ENCODE peak calls at places on chromosomes 7 and 10, in seven cellular contexts. D is hypothalamus, G is astrocyte, O is stromal cell of bone marrow, F is K562, A is RPMI8226, K is Right ventricle myocardium inferior. T is an unnamed sample.

GRCh38 chr7:4694653-4695335 is 12.7 kb downstream of the FOXK1 start:
- DNase-seq in O (peak), D (no peak), F (no peak), A (no peak), G (peak), K (no peak), T (no peak)

GRCh38 chr10:119316729-119317097 is 109.3 kb downstream of the GRK5 start:
- DNase-seq in F (peak), D (no peak), G (peak), K (no peak), A (no peak), O (peak), T (peak)

GRCh38 chr7:100093054-100093453 is 4.3 kb downstream of the COPS6 start:
- DNase-seq in D (no peak), A (no peak), F (no peak), G (no peak), K (no peak), O (no peak), T (no peak)

GRCh38 chr7:18535811-18536413 is 40.4 kb downstream of the HDAC9 start:
- DNase-seq in F (no peak), K (no peak), O (no peak), D (no peak), G (no peak), A (no peak), T (no peak)

GRCh38 chr10:115921795-115922194 is 351.2 kb downstream of the GFRA1 start:
- DNase-seq in A (no peak), K (no peak), D (no peak), G (peak), F (no peak), O (no peak), T (no peak)

GRCh38 chr10:101464082-101464481 is 110.1 kb downstream of the BTRC start:
- DNase-seq in K (no peak), O (no peak), G (no peak), A (no peak), D (no peak), F (no peak), T (no peak)

GRCh38 chr10:47165168-47165710 is 134.8 kb upstream of the GDF10 start:
- DNase-seq in A (no peak), F (no peak), G (no peak), D (no peak), O (no peak), K (no peak), T (no peak)

GRCh38 chr7:109343662-109344061 is 774.0 kb downstream of the DNAJB9 start:
- DNase-seq in A (no peak), K (no peak), D (no peak), F (no peak), O (no peak), G (no peak), T (no peak)

GRCh38 chr7:90994601-90995000 is 269.6 kb upstream of the FZD1 start:
- DNase-seq in A (no peak), D (no peak), O (no peak), G (no peak), K (no peak), F (no peak), T (no peak)

GRCh38 chr10:3802526-3803002 is 17.6 kb upstream of the KLF6 start:
- DNase-seq in D (no peak), O (no peak), K (no peak), A (no peak), G (no peak), F (no peak), T (no peak)

GRCh38 chr7:157615101-157615817 is 278.5 kb downstream of the DNAJB6 start:
- DNase-seq in O (no peak), D (no peak), A (no peak), G (peak), K (no peak), F (no peak), T (no peak)

GRCh38 chr7:129122751-129123516 is 21.6 kb upstream of the TSPAN33 start:
- DNase-seq in F (no peak), G (peak), O (no peak), D (no peak), A (peak), K (no peak), T (no peak)

GRCh38 chr7:128881458-128882125 is 18.9 kb downstream of the ATP6V1F start:
- DNase-seq in O (no peak), A (no peak), G (no peak), F (no peak), K (peak), D (no peak), T (no peak)

GRCh38 chr10:125159932-125160855 is at the start of gene CTBP2:
- DNase-seq in G (no peak), A (no peak), O (no peak), F (peak), D (peak), K (peak), T (peak)

GRCh38 chr7:14133752-14134151 is 144.3 kb upstream of the ETV1 start:
- DNase-seq in G (no peak), A (no peak), K (no peak), D (no peak), F (no peak), O (no peak), T (no peak)

GRCh38 chr10:43667317-43667731 is 18.6 kb upstream of the ZNF32 start:
- DNase-seq in F (peak), A (no peak), G (peak), K (no peak), D (no peak), O (no peak), T (no peak)

GRCh38 chr10:129102906-129103693 is 363.9 kb upstream of the MGMT start:
- DNase-seq in A (no peak), F (no peak), D (no peak), O (peak), G (no peak), K (no peak), T (no peak)

GRCh38 chr10:18607979-18608378 is 43.4 kb downstream of the NSUN6 start:
- DNase-seq in G (peak), A (no peak), O (no peak), D (no peak), K (no peak), F (no peak), T (no peak)

GRCh38 chr7:95794917-95795515 is 22.7 kb downstream of the DYNC1I1 start:
- DNase-seq in A (peak), F (peak), D (no peak), K (no peak), G (no peak), O (no peak), T (peak)

GRCh38 chr10:96721207-96721572 is 876 bp upstream of the PIK3AP1 start:
- DNase-seq in A (no peak), D (no peak), K (no peak), G (no peak), F (no peak), O (no peak), T (no peak)

T was measured in HEK293T.